ENCODE peak calls at places on chromosomes 7 and 10, in six cellular contexts. C, N, G, D, F and J are unnamed samples.

GRCh38 chr10:61733358-61733940 is 70.7 kb downstream of the CABCOCO1 start:
- DNase-seq in C (peak), N (peak), G (peak), D (peak), F (no peak), J (peak)

GRCh38 chr7:155491812-155492211 is 33.9 kb downstream of the EN2 start:
- DNase-seq in C (no peak), N (no peak), G (no peak), D (no peak), F (peak), J (no peak)

GRCh38 chr10:99915414-99915813 is 94.3 kb downstream of the DNMBP start:
- DNase-seq in C (no peak), N (no peak), G (no peak), D (no peak), F (no peak), J (no peak)

GRCh38 chr7:5417106-5418071 is 6.2 kb downstream of the TNRC18 start:
- DNase-seq in C (no peak), N (no peak), G (no peak), D (peak), F (no peak), J (no peak)

GRCh38 chr7:30549933-30550493 is 44.7 kb upstream of the GARS1 start:
- DNase-seq in C (peak), N (peak), G (peak), D (no peak), F (no peak), J (no peak)

GRCh38 chr7:1975581-1975980 is 257.2 kb downstream of the MAD1L1 start:
- DNase-seq in C (no peak), N (no peak), G (no peak), D (no peak), F (no peak), J (no peak)

GRCh38 chr7:104272767-104273384 is 55.5 kb upstream of the LHFPL3 start:
- DNase-seq in C (peak), N (peak), G (peak), D (peak), F (no peak), J (peak)

GRCh38 chr10:73997479-73997805 is 474 bp upstream of the VCL start:
- DNase-seq in C (no peak), N (no peak), G (no peak), D (no peak), F (no peak), J (no peak)

GRCh38 chr7:129859188-129859587 is 93.6 kb downstream of the UBE2H start:
- DNase-seq in C (peak), N (peak), G (no peak), D (no peak), F (no peak), J (no peak)

GRCh38 chr10:43226851-43227845 is 39.7 kb downstream of the RASGEF1A start:
- DNase-seq in C (no peak), N (no peak), G (no peak), D (no peak), F (peak), J (no peak)

GRCh38 chr7:16562456-16563220 is 36.0 kb downstream of the LRRC72 start:
- DNase-seq in C (no peak), N (no peak), G (no peak), D (no peak), F (no peak), J (no peak)

GRCh38 chr7:139817249-139817648 is 11.8 kb upstream of the TBXAS1 start:
- DNase-seq in C (no peak), N (no peak), G (no peak), D (no peak), F (peak), J (no peak)

GRCh38 chr10:101223274-101224059 is 5.8 kb downstream of the LBX1 start:
- DNase-seq in C (no peak), N (no peak), G (no peak), D (no peak), F (peak), J (no peak)

GRCh38 chr7:77426521-77427051 is 10.4 kb upstream of the GSAP start:
- DNase-seq in C (peak), N (peak), G (peak), D (no peak), F (no peak), J (no peak)

GRCh38 chr7:122257056-122257455 is 47.5 kb downstream of the FEZF1 start:
- DNase-seq in C (no peak), N (no peak), G (peak), D (no peak), F (no peak), J (no peak)

GRCh38 chr7:94423116-94423515 is 28.4 kb downstream of the COL1A2 start:
- DNase-seq in C (peak), N (peak), G (no peak), D (no peak), F (no peak), J (no peak)

GRCh38 chr7:41886906-41887311 is 184.0 kb upstream of the INHBA start:
- DNase-seq in C (peak), N (peak), G (peak), D (peak), F (no peak), J (no peak)

GRCh38 chr10:3764626-3765375 is 20.2 kb downstream of the KLF6 start:
- DNase-seq in C (no peak), N (no peak), G (peak), D (no peak), F (no peak), J (no peak)

GRCh38 chr10:63008491-63008890 is 124.6 kb upstream of the NRBF2 start:
- DNase-seq in C (peak), N (no peak), G (no peak), D (no peak), F (no peak), J (no peak)

GRCh38 chr10:95770084-95770720 is 14.2 kb downstream of the ENTPD1 start:
- DNase-seq in C (no peak), N (no peak), G (no peak), D (no peak), F (no peak), J (no peak)

GRCh38 chr10:72756674-72757385 is 64.9 kb downstream of the MCU start:
- DNase-seq in C (peak), N (no peak), G (no peak), D (no peak), F (no peak), J (no peak)

GRCh38 chr10:129626801-129627434 is 159.9 kb downstream of the MGMT start:
- DNase-seq in C (peak), N (peak), G (no peak), D (no peak), F (peak), J (no peak)

GRCh38 chr10:71629131-71629530 is 90.4 kb downstream of the C10orf105 start:
- DNase-seq in C (no peak), N (no peak), G (no peak), D (no peak), F (no peak), J (no peak)

GRCh38 chr7:65946895-65947294 is 35.1 kb downstream of the GUSB start:
- DNase-seq in C (peak), N (peak), G (peak), D (no peak), F (no peak), J (peak)

GRCh38 chr10:84613336-84614021 is 285.1 kb downstream of the CCSER2 start:
- DNase-seq in C (peak), N (peak), G (peak), D (peak), F (no peak), J (peak)

GRCh38 chr7:43905954-43906326 is 456 bp downstream of the URGCP start:
- DNase-seq in C (peak), N (peak), G (peak), D (peak), F (no peak), J (no peak)

GRCh38 chr7:138208864-138209263 is 132.6 kb downstream of the AKR1D1 start:
- DNase-seq in C (no peak), N (no peak), G (no peak), D (no peak), F (no peak), J (no peak)

GRCh38 chr7:8035647-8036518 is 67.3 kb downstream of the GLCCI1 start:
- DNase-seq in C (peak), N (peak), G (peak), D (peak), F (no peak), J (peak)

GRCh38 chr7:15558747-15559146 is 3.1 kb downstream of the AGMO start:
- DNase-seq in C (peak), N (peak), G (peak), D (no peak), F (no peak), J (no peak)

GRCh38 chr10:101708870-101709269 is 13.9 kb upstream of the FBXW4 start:
- DNase-seq in C (no peak), N (no peak), G (no peak), D (no peak), F (no peak), J (no peak)

DNA sequence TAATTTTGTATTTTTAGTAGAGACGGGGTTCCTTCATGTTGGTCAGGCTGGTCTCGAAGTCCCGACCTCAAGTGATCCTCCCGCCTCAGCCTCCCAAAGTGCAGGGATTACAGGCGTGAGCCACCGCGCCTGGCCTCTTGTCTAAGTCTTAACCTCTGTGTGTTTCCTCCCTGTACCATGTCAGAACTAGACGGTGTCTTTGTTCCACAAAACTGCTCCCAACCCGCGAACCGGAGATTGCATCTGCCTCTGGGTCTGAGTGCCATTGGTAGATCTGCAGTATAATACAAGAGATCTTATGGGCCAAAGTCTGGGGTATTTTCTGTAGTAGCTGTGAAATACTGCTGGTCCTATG is 1.3 kb upstream of the EEF1AKMT2 start:
- DNase-seq in C (no peak), N (no peak), G (no peak), D (no peak), F (no peak), J (no peak)
- H3K4me3 ChIP-seq in C (no peak), N (no peak), G (no peak), D (no peak), F (peak), J (no peak)

GRCh38 chr10:20858292-20859124 is 38.6 kb downstream of the NEBL start:
- DNase-seq in C (peak), N (peak), G (peak), D (peak), F (no peak), J (no peak)
- TF ChIP-seq CTCF in C (peak), N (peak), G (peak), D (peak), F (peak), J (peak)

DNA sequence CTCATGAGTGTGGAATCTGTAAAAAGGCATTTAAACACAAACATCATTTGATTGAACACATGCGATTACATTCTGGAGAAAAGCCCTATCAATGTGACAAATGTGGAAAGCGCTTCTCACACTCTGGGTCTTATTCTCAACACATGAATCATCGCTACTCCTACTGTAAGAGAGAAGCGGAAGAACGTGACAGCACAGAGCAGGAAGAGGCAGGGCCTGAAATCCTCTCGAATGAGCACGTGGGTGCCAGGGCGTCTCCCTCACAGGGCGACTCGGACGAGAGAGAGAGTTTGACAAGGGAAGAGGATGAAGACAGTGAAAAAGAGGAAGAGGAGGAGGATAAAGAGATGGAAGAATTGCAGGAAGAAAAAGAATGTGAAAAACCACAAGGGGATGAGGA is 207.7 kb downstream of the ZEB1 start:
- DNase-seq in C (peak), N (peak), G (peak), D (no peak), F (no peak), J (no peak)
- H3K4me3 ChIP-seq in C (no peak), N (no peak), G (no peak), D (no peak), F (no peak), J (no peak)

DNA sequence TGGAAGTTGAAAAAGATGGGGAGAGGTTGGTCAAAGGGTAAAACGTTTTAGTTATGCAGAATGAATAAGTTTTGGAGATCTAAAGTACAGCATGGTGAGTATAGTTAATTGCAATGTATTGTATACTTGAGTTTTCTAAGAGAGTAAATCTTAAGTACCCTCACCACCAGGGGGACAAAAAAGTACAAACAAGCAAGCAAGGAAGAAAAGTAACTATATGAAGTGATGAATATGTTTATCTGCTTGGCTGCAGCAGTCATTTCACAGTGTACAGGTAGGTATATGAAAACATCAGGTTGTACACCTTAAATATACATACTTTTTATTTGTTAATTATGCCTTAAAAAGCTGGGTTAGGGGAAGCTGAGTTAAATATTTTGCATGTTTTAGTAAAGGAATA is 157.3 kb downstream of the PCLO start:
- DNase-seq in C (peak), N (no peak), G (peak), D (peak), F (no peak), J (no peak)
- TF ChIP-seq CTCF in C (peak), N (no peak), G (peak), D (no peak), F (no peak), J (peak)

DNA sequence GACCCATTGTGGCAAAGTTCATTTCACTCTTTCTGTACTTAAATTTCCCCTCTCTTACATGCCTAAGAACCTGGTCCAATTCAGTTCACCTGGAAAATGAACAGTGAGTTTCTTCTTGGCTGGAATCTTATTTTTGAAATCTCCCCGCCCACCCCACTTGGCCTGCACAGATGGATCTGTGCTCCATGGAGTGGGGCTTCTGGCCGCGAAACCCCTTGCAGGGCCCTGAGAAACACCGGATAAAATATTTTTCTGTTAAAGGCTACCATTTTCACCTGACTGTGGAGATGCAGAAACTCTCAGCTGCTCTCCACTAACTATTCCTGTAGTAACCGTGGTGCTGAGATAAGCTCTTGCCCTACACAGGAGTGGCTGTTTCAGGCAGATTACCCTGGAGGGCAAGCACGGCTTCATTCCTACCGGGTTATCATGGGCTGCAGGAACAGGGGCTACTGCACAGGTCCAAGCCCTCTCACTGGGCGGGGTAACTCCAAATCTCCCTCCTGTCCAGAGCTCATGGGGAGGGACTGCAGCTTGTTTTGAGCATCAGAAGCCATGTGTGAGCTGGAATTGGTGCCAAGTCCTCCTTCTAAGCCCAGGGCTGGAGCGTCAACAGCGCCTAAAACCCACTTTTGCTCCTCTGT is 118.9 kb downstream of the PRPF18 start:
- DNase-seq in C (peak), N (peak), G (peak), D (peak), F (no peak), J (no peak)
- H3K4me3 ChIP-seq in C (peak), N (peak), G (peak), D (no peak), F (peak), J (no peak)

DNA sequence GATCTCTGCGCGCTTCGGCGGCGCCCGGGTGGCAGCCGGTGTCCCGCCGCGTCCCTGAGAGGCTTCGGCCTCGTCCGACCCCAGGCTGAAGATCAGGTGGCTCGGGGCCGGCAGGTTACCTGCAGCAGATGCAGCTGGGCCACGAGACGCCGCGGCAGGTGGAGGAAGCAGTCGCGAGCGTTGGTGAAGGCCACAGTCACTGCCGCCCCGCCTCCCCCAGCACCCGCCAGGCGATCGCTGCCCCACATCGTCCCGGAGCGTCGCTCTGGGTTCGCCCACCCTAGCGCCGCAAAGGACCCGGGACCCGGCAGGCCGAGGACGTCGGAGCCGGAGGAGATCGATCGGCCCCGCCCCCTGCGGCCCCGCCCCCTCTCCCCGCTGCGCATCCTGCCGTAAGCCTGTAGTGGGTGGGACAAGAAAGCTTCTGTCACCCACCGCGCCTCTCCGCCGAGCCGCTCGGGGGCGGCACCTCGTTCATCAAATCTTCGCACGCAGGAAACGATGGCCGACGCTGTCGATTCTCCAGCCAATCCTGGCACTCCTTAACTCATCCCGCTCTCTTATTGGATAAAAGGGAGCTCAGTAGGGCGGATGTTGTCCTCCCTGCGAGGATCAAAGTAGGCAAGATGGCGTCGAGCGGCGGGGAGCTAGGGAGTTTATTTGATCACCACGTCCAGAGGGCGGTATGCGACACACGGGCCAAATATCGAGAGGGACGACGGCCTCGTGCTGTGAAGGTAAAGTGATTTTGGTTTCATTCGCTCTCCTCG is at the start of the genes PEX1 and RBM48:
- DNase-seq in C (peak), N (peak), G (peak), D (peak), F (peak), J (peak)
- TF ChIP-seq CTCF in C (peak), N (no peak), G (peak), D (peak), F (peak), J (peak)

GRCh38 chr7:135710417-135711138 is 17.4 kb downstream of the SLC13A4 start:
- DNase-seq in C (no peak), N (no peak), G (no peak), D (peak), F (no peak), J (no peak)
- H3K4me3 ChIP-seq in C (no peak), N (no peak), G (no peak), D (no peak), F (no peak), J (no peak)

GRCh38 chr7:39184387-39184786 is 206.7 kb downstream of the POU6F2 start:
- DNase-seq in C (no peak), N (no peak), G (peak), D (peak), F (no peak), J (no peak)
- TF ChIP-seq CTCF in C (no peak), N (no peak), G (no peak), D (no peak), F (no peak), J (no peak)

GRCh38 chr10:1316806-1317131 is 260.6 kb downstream of the WDR37 start:
- DNase-seq in C (no peak), N (no peak), G (no peak), D (no peak), F (no peak), J (no peak)
- H3K4me3 ChIP-seq in C (no peak), N (no peak), G (no peak), D (no peak), F (no peak), J (no peak)

GRCh38 chr7:148944935-148945934 is 61.1 kb upstream of the EZH2 start:
- DNase-seq in C (peak), N (peak), G (peak), D (no peak), F (no peak), J (no peak)

GRCh38 chr7:148940702-148941597 is 56.9 kb upstream of the EZH2 start:
- DNase-seq in C (peak), N (peak), G (peak), D (peak), F (peak), J (peak)

GRCh38 chr7:148939128-148939747 is 55.1 kb upstream of the EZH2 start:
- DNase-seq in C (no peak), N (no peak), G (no peak), D (no peak), F (no peak), J (no peak)

GRCh38 chr7:148941598-148942280 is 57.6 kb upstream of the EZH2 start:
- DNase-seq in C (peak), N (peak), G (peak), D (peak), F (no peak), J (peak)
- TF ChIP-seq CTCF in C (peak), N (peak), G (peak), D (peak), F (peak), J (peak)